ENCODE peak calls at places on chromosomes 11 and 22, in eight cellular contexts. Y is lower leg skin, S is IMR-90, Q is fibroblast of pulmonary artery, T is WERI-Rb-1, X is transverse colon, N is A549, P is choroid plexus epithelial cell. V is an unnamed sample.

GRCh38 chr11:119084663-119085522 is at the start of gene HMBS:
- DNase-seq in X (peak), Q (peak), S (peak), N (peak), Y (peak), P (peak), T (peak), V (peak)

GRCh38 chr11:93740802-93741093 is 547 bp downstream of the TAF1D start:
- DNase-seq in T (peak), S (peak), Y (peak), Q (peak), N (peak), X (peak), P (peak), V (no peak)

GRCh38 chr22:50039669-50040458 is 18.2 kb downstream of the TTLL8 start:
- DNase-seq in T (no peak), S (no peak), N (no peak), Y (no peak), X (no peak), P (no peak), Q (no peak), V (no peak)

GRCh38 chr22:27850000-27850465 is 48.5 kb upstream of the MN1 start:
- DNase-seq in S (no peak), T (no peak), X (no peak), Y (no peak), Q (peak), P (peak), N (no peak), V (no peak)

GRCh38 chr11:117143390-117143789 is 697 bp upstream of the PAFAH1B2 start:
- DNase-seq in Q (peak), N (peak), T (peak), P (peak), Y (no peak), S (peak), X (peak), V (no peak)

GRCh38 chr11:12403122-12403994 is 26.0 kb downstream of the PARVA start:
- DNase-seq in N (no peak), X (no peak), Q (peak), S (peak), T (no peak), Y (no peak), P (peak), V (no peak)

GRCh38 chr22:26585104-26585790 is 4.7 kb downstream of the TPST2 start:
- DNase-seq in S (peak), N (no peak), X (no peak), T (no peak), Y (peak), P (peak), Q (peak), V (peak)

GRCh38 chr11:127524618-127525017 is 524.0 kb upstream of the KIRREL3 start:
- DNase-seq in P (no peak), X (no peak), N (no peak), Y (no peak), Q (no peak), S (no peak), T (no peak), V (no peak)

GRCh38 chr22:44288951-44289350 is 23.8 kb downstream of the SHISAL1 start:
- DNase-seq in N (no peak), Y (no peak), Q (no peak), P (no peak), X (no peak), S (no peak), T (no peak), V (no peak)

GRCh38 chr11:76801205-76801604 is 18.0 kb downstream of the TSKU start:
- DNase-seq in X (no peak), N (no peak), S (no peak), T (no peak), Q (no peak), Y (peak), P (no peak), V (no peak)

GRCh38 chr11:63501236-63501635 is 4.6 kb upstream of the LGALS12 start:
- DNase-seq in N (no peak), S (no peak), P (no peak), X (no peak), Q (no peak), T (no peak), Y (no peak), V (no peak)

GRCh38 chr11:64356498-64357411 is 2.2 kb upstream of the RPS6KA4 start:
- DNase-seq in T (peak), Q (peak), X (no peak), P (peak), S (no peak), Y (no peak), N (peak), V (no peak)

GRCh38 chr22:17598318-17598717 is 30.2 kb downstream of the ATP6V1E1 start:
- DNase-seq in N (no peak), X (no peak), S (no peak), T (no peak), Y (peak), Q (no peak), P (no peak), V (no peak)

GRCh38 chr11:62708423-62709261 is 1.2 kb downstream of the GNG3 start:
- DNase-seq in T (no peak), P (no peak), S (no peak), X (peak), Q (no peak), Y (no peak), N (no peak), V (no peak)

GRCh38 chr11:126459691-126460404 is 104.4 kb downstream of the ST3GAL4 start:
- DNase-seq in X (no peak), Q (peak), S (peak), P (peak), Y (no peak), N (no peak), T (no peak), V (peak)

GRCh38 chr11:69309800-69310280 is 15.9 kb downstream of the MYEOV start:
- DNase-seq in T (no peak), Y (peak), X (no peak), P (no peak), N (no peak), Q (peak), S (peak), V (no peak)

GRCh38 chr11:14642453-14642852 is 1.2 kb upstream of the PDE3B start:
- DNase-seq in S (no peak), N (no peak), Y (no peak), P (no peak), T (no peak), Q (no peak), X (no peak), V (no peak)

GRCh38 chr11:100876826-100877545 is 189.9 kb downstream of the ARHGAP42 start:
- DNase-seq in S (peak), P (peak), T (no peak), N (no peak), Q (peak), Y (no peak), X (no peak), V (peak)

GRCh38 chr22:30575011-30575671 is 676 bp upstream of the GAL3ST1 start:
- DNase-seq in T (peak), Y (no peak), N (no peak), X (no peak), P (no peak), Q (peak), S (peak), V (no peak)

GRCh38 chr11:79082280-79082679 is 358.6 kb downstream of the TENM4 start:
- DNase-seq in P (no peak), X (no peak), T (no peak), Q (no peak), N (no peak), S (no peak), Y (no peak), V (no peak)

DNA sequence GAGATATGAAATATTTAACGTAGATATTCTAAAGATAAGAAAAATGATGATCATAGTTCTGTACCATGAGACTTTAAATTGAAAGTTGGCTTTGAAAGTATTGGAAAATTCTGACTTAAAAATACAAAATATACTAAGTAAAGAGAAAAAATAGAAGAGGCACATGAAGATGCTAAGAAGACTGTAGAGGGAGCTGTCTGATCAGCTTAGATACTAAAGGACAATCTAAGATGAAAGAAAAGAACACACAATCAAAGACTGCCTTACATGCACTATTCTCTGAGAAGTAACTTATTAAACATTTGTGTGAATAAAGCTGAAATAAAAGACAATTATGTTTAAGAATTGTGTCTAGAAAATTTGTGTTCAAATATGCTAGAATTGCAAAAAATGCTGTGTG is 55.1 kb downstream of the RBMXL2 start:
- DNase-seq in N (no peak), S (peak), X (no peak), T (no peak), Y (no peak), Q (peak), P (peak), V (no peak)
- TF ChIP-seq CTCF in N (peak), S (peak), X (no peak), T (no peak), Y (no peak), Q (peak), P (no peak), V (peak)

DNA sequence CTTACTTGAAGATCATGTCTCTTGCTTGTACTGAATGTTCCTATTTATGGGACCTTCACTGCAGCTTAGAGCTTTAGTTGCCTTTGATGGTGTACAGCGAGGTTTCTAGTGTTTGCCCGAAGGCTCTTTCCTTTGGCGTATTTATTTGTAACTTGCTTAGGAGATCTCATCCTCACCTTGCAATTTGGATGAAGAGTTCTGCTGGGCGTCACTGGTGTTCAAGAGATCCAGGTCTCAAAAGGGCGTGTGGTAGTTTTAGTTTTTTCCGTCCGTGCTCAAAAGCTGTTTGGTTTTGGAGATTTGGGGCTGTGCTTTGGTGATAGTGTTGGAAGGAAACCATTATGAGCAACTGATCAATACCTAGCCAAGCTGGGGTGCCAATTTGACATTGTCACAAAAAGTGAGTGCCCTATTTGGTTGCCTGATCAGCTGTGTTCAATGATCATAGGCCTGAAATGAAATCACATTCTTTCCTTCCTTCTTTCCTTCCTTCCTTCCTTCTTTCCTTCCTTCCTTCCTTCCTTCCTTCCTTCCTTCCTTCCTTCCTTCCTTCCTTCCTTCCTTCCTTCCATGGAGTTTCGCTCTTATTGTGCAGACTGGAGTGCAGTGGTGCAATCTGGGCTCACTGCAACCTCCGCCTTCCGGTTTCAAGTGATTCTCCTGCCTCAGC is 69.7 kb upstream of the GRAMD1B start:
- DNase-seq in T (no peak), Y (no peak), S (no peak), P (no peak), N (no peak), X (no peak), Q (no peak), V (no peak)
- TF ChIP-seq CTCF in T (no peak), Y (no peak), S (no peak), P (no peak), N (no peak), X (no peak), Q (no peak), V (no peak)

GRCh38 chr11:47551086-47551485 is 1.8 kb downstream of the CELF1 start:
- DNase-seq in T (no peak), P (peak), X (no peak), Q (peak), N (peak), Y (no peak), S (peak), V (no peak)
- TF ChIP-seq CTCF in T (peak), P (peak), X (peak), Q (peak), N (no peak), Y (no peak), S (peak), V (peak)

DNA sequence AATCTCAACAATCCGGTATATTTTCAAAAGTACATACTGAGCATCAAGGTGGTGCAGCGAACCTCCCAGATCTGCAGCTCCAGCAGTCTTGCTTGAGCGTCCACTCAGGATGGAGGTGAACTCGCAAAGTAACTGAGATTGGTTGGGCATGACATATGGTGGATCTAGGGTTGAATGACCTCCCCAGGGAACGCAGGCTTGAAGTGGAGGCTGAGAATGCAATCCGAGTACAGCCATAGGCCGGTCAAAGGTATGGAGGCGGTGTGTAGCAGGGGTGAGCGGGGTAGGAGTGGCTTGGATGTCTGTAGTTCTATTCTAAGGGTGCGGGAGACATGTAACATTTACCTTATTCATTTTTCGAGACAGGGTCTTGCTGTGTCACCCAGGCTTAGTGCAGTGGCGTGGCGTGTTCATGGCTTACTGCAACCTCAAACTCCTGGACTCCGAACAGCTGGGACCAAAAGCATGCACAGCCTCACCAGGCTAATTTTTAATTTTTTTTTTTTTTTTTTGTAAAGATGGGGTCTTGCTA is 631 bp upstream of the C22orf39 start:
- DNase-seq in X (peak), N (peak), S (peak), Q (peak), Y (no peak), T (peak), P (peak), V (no peak)
- TF ChIP-seq CTCF in X (no peak), N (no peak), S (no peak), Q (no peak), Y (no peak), T (no peak), P (no peak), V (no peak)

GRCh38 chr11:34263462-34264186 is 94.2 kb downstream of the ABTB2 start:
- DNase-seq in Q (peak), T (no peak), S (peak), P (peak), X (peak), N (peak), Y (no peak), V (peak)

GRCh38 chr11:34264266-34265110 is 93.3 kb downstream of the ABTB2 start:
- DNase-seq in S (no peak), Y (no peak), Q (no peak), N (no peak), X (no peak), T (no peak), P (no peak), V (no peak)

GRCh38 chr11:34266987-34267386 is 90.8 kb downstream of the ABTB2 start:
- DNase-seq in Q (peak), X (no peak), T (no peak), S (no peak), P (no peak), N (no peak), Y (no peak), V (no peak)

GRCh38 chr11:34267440-34267839 is 90.4 kb downstream of the ABTB2 start:
- DNase-seq in Q (no peak), N (no peak), T (no peak), X (no peak), Y (no peak), P (no peak), S (no peak), V (no peak)

DNA sequence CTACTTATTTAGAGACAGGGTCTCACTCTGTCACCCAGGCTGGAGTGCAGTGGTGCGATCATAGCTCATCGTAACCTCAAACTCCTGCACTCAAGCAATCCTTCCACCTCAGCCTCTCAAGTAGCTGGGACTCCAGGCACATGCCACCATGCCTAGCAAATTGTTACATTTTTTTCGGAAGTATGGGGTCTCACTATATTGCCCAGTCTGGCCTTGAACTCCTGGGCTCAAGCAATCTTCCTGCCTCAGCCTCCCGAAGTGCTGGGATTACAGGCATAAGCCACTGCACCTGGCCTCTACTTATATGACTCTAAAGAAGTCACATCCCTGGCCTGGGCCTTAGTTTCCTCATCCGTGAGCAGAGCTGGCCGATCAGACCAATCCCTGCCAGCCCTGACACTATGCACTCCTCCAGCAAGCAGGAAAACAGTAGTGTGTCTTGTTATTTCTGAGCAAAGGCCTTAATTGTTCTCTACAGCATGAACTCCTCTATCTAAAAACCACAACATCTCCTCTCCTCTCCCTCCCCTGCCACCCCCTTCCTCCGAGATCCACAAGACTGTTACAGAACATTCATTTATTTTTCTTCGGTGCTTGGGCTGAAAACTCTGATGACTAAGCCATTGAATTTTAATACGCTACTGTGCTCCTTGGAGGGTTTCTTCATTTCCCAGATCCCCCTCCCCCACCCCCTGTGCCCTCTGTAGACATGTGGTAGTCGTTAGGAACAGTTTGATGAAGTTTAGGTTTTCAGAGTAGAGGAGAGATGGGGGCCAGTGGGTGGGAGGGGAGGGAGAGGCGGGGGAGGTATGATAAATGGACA is 91.5 kb downstream of the ABTB2 start:
- DNase-seq in T (no peak), S (peak), Y (no peak), X (no peak), N (no peak), P (peak), Q (peak), V (peak)
- TF ChIP-seq CTCF in T (no peak), S (no peak), Y (no peak), X (no peak), N (no peak), P (no peak), Q (no peak), V (no peak)

DNA sequence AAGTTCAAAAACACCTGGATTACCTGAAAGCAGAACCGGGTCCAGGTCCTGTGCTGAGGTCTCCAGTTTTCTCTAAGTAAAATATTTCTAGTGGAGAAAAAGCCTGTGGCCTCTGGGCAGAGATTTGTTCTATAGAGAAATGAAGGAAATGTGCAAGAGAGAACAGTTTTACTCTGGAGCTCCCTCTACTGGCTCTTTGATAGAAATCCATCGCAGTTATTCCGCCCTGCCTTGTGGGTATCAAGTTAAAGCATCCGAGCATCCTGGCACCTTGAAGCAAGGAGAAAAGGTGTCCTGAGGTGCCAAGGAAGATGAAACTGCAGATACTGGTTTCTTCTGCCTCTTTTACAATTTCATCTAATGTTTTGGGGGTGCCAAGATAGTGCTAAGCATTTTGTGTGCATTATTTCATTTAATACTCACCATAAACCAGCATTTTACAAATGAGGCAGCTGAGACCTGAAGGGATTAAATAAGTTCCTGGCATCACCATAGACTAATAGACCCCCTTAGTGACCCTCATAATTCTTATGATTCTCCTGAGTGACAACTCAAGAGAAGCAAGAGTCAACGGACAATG is 113.1 kb upstream of the HSD17B12 start:
- DNase-seq in Y (no peak), N (peak), X (no peak), T (no peak), S (peak), P (peak), Q (peak), V (peak)
- TF ChIP-seq CTCF in Y (no peak), N (peak), X (peak), T (peak), S (peak), P (peak), Q (peak), V (peak)

DNA sequence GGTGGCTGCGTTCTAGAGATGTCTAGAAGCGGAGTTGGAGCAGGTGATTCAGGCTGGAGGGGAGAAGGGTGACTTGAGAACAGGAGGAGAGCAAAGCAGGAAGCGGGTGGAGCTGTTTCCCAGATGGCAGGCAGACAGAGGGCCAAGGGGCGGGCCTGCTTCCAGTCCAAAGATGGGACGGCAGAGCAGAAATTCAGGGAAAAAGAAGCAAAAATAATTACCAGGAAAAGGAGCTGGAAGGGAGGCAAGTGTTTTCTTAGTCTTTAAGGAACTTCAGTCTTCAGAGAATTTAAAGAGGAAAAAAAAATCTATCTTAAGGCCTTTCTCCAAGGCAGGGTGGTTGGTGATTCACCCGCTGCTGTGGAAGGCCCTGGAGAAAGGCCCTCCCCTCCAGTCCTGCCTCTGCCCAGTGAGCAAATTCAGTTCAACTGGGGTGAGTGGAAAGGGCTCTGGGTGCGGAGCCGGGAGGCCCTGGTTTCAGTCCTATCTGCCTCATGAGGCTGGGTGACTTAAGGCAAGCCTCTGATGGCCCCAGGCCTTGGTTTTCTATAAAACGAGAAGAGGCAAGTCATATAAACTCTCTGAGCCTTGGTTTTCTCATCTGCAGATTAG is 4.5 kb upstream of the CREB3L1 start:
- DNase-seq in P (peak), Q (peak), Y (no peak), X (peak), N (no peak), T (peak), S (peak), V (no peak)
- TF ChIP-seq CTCF in P (no peak), Q (no peak), Y (no peak), X (no peak), N (no peak), T (no peak), S (no peak), V (no peak)

GRCh38 chr11:17406818-17407149 is 18.3 kb upstream of the KCNJ11 start:
- DNase-seq in P (no peak), N (no peak), S (no peak), X (no peak), T (no peak), Q (no peak), Y (no peak), V (no peak)

GRCh38 chr11:17407575-17407974 is 19.1 kb upstream of the KCNJ11 start:
- DNase-seq in N (no peak), T (no peak), X (no peak), P (peak), Y (no peak), Q (no peak), S (no peak), V (no peak)

GRCh38 chr11:17406082-17406817 is 17.8 kb upstream of the KCNJ11 start:
- DNase-seq in N (no peak), P (no peak), Y (no peak), T (no peak), X (no peak), Q (no peak), S (no peak), V (no peak)

GRCh38 chr11:17403977-17404759 is 15.7 kb upstream of the KCNJ11 start:
- DNase-seq in Q (peak), P (no peak), Y (no peak), N (no peak), X (no peak), T (no peak), S (no peak), V (no peak)

GRCh38 chr11:17405232-17406005 is 17.0 kb upstream of the KCNJ11 start:
- DNase-seq in X (peak), N (peak), P (peak), T (no peak), Q (peak), Y (peak), S (peak), V (peak)
- TF ChIP-seq CTCF in X (peak), N (peak), P (peak), T (no peak), Q (peak), Y (no peak), S (no peak), V (peak)

V was measured in AG09319.